ENCODE peak calls at places on chromosomes 11 and 22, in six cellular contexts. E, T, S, L, B and M are unnamed samples.

GRCh38 chr11:24356501-24356900 is 140.4 kb upstream of the LUZP2 start:
- DNase-seq in B (no peak), T (no peak), E (no peak), L (peak; percentile 95), S (no peak), M (no peak)

GRCh38 chr11:128311742-128312719 is 275.3 kb downstream of the ETS1 start:
- DNase-seq in B (no peak), E (no peak), T (no peak), S (no peak), L (no peak), M (no peak)

GRCh38 chr22:37994982-37995381 is 10.6 kb upstream of the SOX10 start:
- DNase-seq in L (no peak), E (no peak), S (no peak), B (no peak), T (no peak), M (no peak)

GRCh38 chr11:77126861-77127673 is 979 bp upstream of the MYO7A start:
- DNase-seq in L (peak; percentile 69), B (no peak), T (peak; percentile 85), S (peak; percentile 71), E (no peak), M (peak; percentile 43)

GRCh38 chr11:126716456-126717083 is 284.0 kb downstream of the KIRREL3 start:
- DNase-seq in E (peak; percentile 47), T (peak; percentile 62), B (no peak), S (peak; percentile 33), L (peak; percentile 64), M (peak; percentile 29)

GRCh38 chr11:77725433-77725832 is 87.8 kb upstream of the CLNS1A start:
- DNase-seq in E (no peak), B (no peak), L (no peak), T (no peak), S (no peak), M (no peak)

GRCh38 chr22:22878801-22879674 is 8.6 kb upstream of the IGLL5 start:
- DNase-seq in E (no peak), B (no peak), L (no peak), S (no peak), T (no peak), M (no peak)

GRCh38 chr11:78795862-78796261 is 221.2 kb upstream of the NARS2 start:
- DNase-seq in B (no peak), E (no peak), S (no peak), T (no peak), L (no peak), M (no peak)

GRCh38 chr22:24141586-24141985 is 39.7 kb upstream of the SUSD2 start:
- DNase-seq in B (no peak), L (no peak), S (no peak), T (no peak), E (no peak), M (no peak)

GRCh38 chr11:71211631-71212030 is 40.7 kb downstream of the SHANK2 start:
- DNase-seq in S (no peak), E (no peak), B (no peak), T (no peak), L (no peak), M (no peak)

GRCh38 chr11:69908511-69909220 is 89.5 kb upstream of the FGF3 start:
- DNase-seq in L (no peak), T (no peak), S (no peak), E (peak; percentile 77), B (no peak), M (no peak)

GRCh38 chr22:23275751-23276150 is 95.4 kb downstream of the BCR start:
- DNase-seq in B (no peak), S (no peak), E (no peak), L (no peak), T (no peak), M (no peak)

GRCh38 chr11:64246874-64247728 is at the start of gene PPP1R14B:
- DNase-seq in S (peak; percentile 83), L (peak; percentile 93), E (peak; percentile 91), B (no peak), T (peak; percentile 87), M (peak; percentile 82)

GRCh38 chr22:22720724-22721261 is 76.4 kb downstream of the GGTLC2 start:
- DNase-seq in E (no peak), T (no peak), S (peak; percentile 55), L (peak; percentile 22), B (no peak), M (no peak)

GRCh38 chr11:12088047-12088481 is 22.3 kb upstream of the MICAL2 start:
- DNase-seq in T (no peak), S (no peak), L (peak; percentile 28), E (peak; percentile 58), B (no peak), M (no peak)

GRCh38 chr22:46900549-46900948 is 138.1 kb downstream of the TBC1D22A start:
- DNase-seq in T (no peak), E (no peak), S (no peak), B (no peak), L (no peak), M (no peak)